ENCODE peak calls at places on chromosome 1, in six cellular contexts. W is fibroblast of mammary gland, B is fibroblast of lung, J is T-helper 2 cell, M is nephron progenitor cell, A is NCI-H510A. F is an unnamed sample.

GRCh38 chr1:86846166-86846647 is 67.7 kb downstream of the SELENOF start:
- DNase-seq in W (peak), B (peak), J (no peak), M (no peak), A (no peak), F (no peak)

GRCh38 chr1:88021529-88021928 is 662.5 kb upstream of the PKN2 start:
- DNase-seq in W (no peak), B (no peak), J (no peak), M (no peak), A (no peak), F (no peak)

GRCh38 chr1:168243200-168243599 is 17.4 kb downstream of the SFT2D2 start:
- DNase-seq in W (no peak), B (peak), J (no peak), M (no peak), A (no peak), F (peak)

GRCh38 chr1:208535518-208535917 is 291.3 kb upstream of the PLXNA2 start:
- DNase-seq in W (no peak), B (no peak), J (no peak), M (no peak), A (no peak), F (no peak)

GRCh38 chr1:153612111-153612754 is 704 bp downstream of the S100A16 start:
- DNase-seq in W (no peak), B (no peak), J (no peak), M (no peak), A (no peak), F (no peak)

GRCh38 chr1:27360159-27361043 is 6.4 kb downstream of the MAP3K6 start:
- DNase-seq in W (no peak), B (no peak), J (peak), M (peak), A (no peak), F (no peak)

GRCh38 chr1:52532247-52532646 is 20.6 kb downstream of the TUT4 start:
- DNase-seq in W (no peak), B (no peak), J (no peak), M (no peak), A (no peak), F (no peak)

GRCh38 chr1:243496173-243496553 is 240.3 kb downstream of the SDCCAG8 start:
- DNase-seq in W (no peak), B (peak), J (no peak), M (peak), A (no peak), F (no peak)

GRCh38 chr1:111769517-111770146 is 13.9 kb downstream of the DDX20 start:
- DNase-seq in W (peak), B (peak), J (no peak), M (peak), A (no peak), F (peak)

GRCh38 chr1:229296541-229296941 is 25.6 kb downstream of the RAB4A start:
- DNase-seq in W (peak), B (peak), J (no peak), M (no peak), A (no peak), F (no peak)

GRCh38 chr1:241658081-241658793 is 6.2 kb downstream of the WDR64 start:
- DNase-seq in W (peak), B (no peak), J (no peak), M (no peak), A (no peak), F (no peak)

GRCh38 chr1:246567258-246568235 is 1.3 kb downstream of the CNST start:
- DNase-seq in W (peak), B (peak), J (no peak), M (no peak), A (no peak), F (no peak)

GRCh38 chr1:229756666-229757065 is 130.6 kb downstream of the URB2 start:
- DNase-seq in W (peak), B (peak), J (no peak), M (no peak), A (no peak), F (no peak)

GRCh38 chr1:223423641-223424233 is 30.5 kb downstream of the CCDC185 start:
- DNase-seq in W (peak), B (peak), J (no peak), M (no peak), A (no peak), F (no peak)

GRCh38 chr1:22738522-22738921 is 27.9 kb downstream of the EPHB2 start:
- DNase-seq in W (peak), B (no peak), J (no peak), M (no peak), A (no peak), F (no peak)

GRCh38 chr1:64923294-64923718 is 43.0 kb downstream of the JAK1 start:
- DNase-seq in W (peak), B (no peak), J (no peak), M (no peak), A (no peak), F (no peak)

GRCh38 chr1:100188617-100189016 is 10.6 kb upstream of the LRRC39 start:
- DNase-seq in W (peak), B (peak), J (no peak), M (no peak), A (peak), F (peak)

GRCh38 chr1:160858127-160858909 is 4.4 kb downstream of the CD244 start:
- DNase-seq in W (no peak), B (no peak), J (no peak), M (no peak), A (no peak), F (no peak)

GRCh38 chr1:18607289-18607760 is 23.3 kb upstream of the PAX7 start:
- DNase-seq in W (no peak), B (no peak), J (no peak), M (no peak), A (no peak), F (no peak)

GRCh38 chr1:24309762-24310485 is 9.2 kb upstream of the GRHL3 start:
- DNase-seq in W (peak), B (no peak), J (no peak), M (no peak), A (no peak), F (no peak)

GRCh38 chr1:9659328-9659727 is 7.8 kb downstream of the PIK3CD start:
- DNase-seq in W (peak), B (peak), J (no peak), M (no peak), A (no peak), F (no peak)

F was measured in DMS153.